ENCODE peak calls at places on chromosomes 12 and 14, in five cellular contexts. One of them, this sample, is unnamed. For H3K4me1, the result is how much of the 10 kb centered on the place peaks cover.

GRCh38 chr14:61860294-61860918 is 98.2 kb downstream of the SNAPC1 start:
- DNase-seq in sigmoid colon: no peak
- DNase-seq in aorta: no peak
- DNase-seq in CD4-positive, CD25-positive, alpha-beta regulatory T cell: peak
- DNase-seq in heart left ventricle: no peak
- DNase-seq in this sample: peak

GRCh38 chr14:58898655-58899316 is 261.0 kb downstream of the DACT1 start:
- DNase-seq in aorta: no peak
- DNase-seq in sigmoid colon: no peak
- DNase-seq in CD4-positive, CD25-positive, alpha-beta regulatory T cell: no peak
- DNase-seq in heart left ventricle: no peak
- DNase-seq in this sample: no peak

GRCh38 chr12:77099799-77100198 is 34.4 kb upstream of the E2F7 start:
- DNase-seq in aorta: no peak
- DNase-seq in sigmoid colon: no peak
- DNase-seq in CD4-positive, CD25-positive, alpha-beta regulatory T cell: no peak
- DNase-seq in heart left ventricle: no peak
- DNase-seq in this sample: no peak

GRCh38 chr12:63867026-63867425 is 22.5 kb downstream of the SRGAP1 start:
- DNase-seq in CD4-positive, CD25-positive, alpha-beta regulatory T cell: no peak
- DNase-seq in heart left ventricle: no peak
- DNase-seq in aorta: no peak
- DNase-seq in sigmoid colon: no peak
- DNase-seq in this sample: no peak

GRCh38 chr12:69655616-69656336 is 43.3 kb downstream of the BEST3 start:
- DNase-seq in CD4-positive, CD25-positive, alpha-beta regulatory T cell: no peak
- DNase-seq in aorta: no peak
- DNase-seq in heart left ventricle: no peak
- DNase-seq in sigmoid colon: no peak
- DNase-seq in this sample: no peak

GRCh38 chr12:16618256-16618655 is 12.3 kb upstream of the LMO3 start:
- DNase-seq in aorta: no peak
- DNase-seq in heart left ventricle: no peak
- DNase-seq in sigmoid colon: no peak
- DNase-seq in CD4-positive, CD25-positive, alpha-beta regulatory T cell: no peak
- DNase-seq in this sample: no peak

GRCh38 chr14:58864751-58865519 is 227.2 kb downstream of the DACT1 start:
- DNase-seq in CD4-positive, CD25-positive, alpha-beta regulatory T cell: no peak
- DNase-seq in aorta: no peak
- DNase-seq in heart left ventricle: no peak
- DNase-seq in sigmoid colon: no peak
- DNase-seq in this sample: no peak

GRCh38 chr12:53378705-53379388 is 1.1 kb upstream of the SP1 start:
- DNase-seq in CD4-positive, CD25-positive, alpha-beta regulatory T cell: peak
- DNase-seq in aorta: no peak
- DNase-seq in heart left ventricle: no peak
- DNase-seq in sigmoid colon: no peak
- DNase-seq in this sample: no peak

GRCh38 chr14:34593740-34594375 is 36.1 kb downstream of the SNX6 start:
- DNase-seq in aorta: peak
- DNase-seq in heart left ventricle: no peak
- DNase-seq in sigmoid colon: no peak
- DNase-seq in CD4-positive, CD25-positive, alpha-beta regulatory T cell: no peak
- DNase-seq in this sample: no peak

GRCh38 chr14:59347511-59347900 is 117.7 kb downstream of the GPR135 start:
- DNase-seq in sigmoid colon: no peak
- DNase-seq in CD4-positive, CD25-positive, alpha-beta regulatory T cell: no peak
- DNase-seq in heart left ventricle: no peak
- DNase-seq in aorta: no peak
- DNase-seq in this sample: no peak

GRCh38 chr12:2752676-2753371 is 41.9 kb upstream of the FKBP4 start:
- DNase-seq in heart left ventricle: peak
- DNase-seq in sigmoid colon: peak
- DNase-seq in CD4-positive, CD25-positive, alpha-beta regulatory T cell: peak
- DNase-seq in aorta: peak
- DNase-seq in this sample: peak

GRCh38 chr12:2754208-2754607 is 40.6 kb upstream of the FKBP4 start:
- DNase-seq in CD4-positive, CD25-positive, alpha-beta regulatory T cell: no peak
- DNase-seq in sigmoid colon: no peak
- DNase-seq in aorta: no peak
- DNase-seq in heart left ventricle: no peak
- DNase-seq in this sample: no peak

GRCh38 chr12:2751230-2751629 is 43.5 kb upstream of the FKBP4 start:
- DNase-seq in aorta: no peak
- DNase-seq in CD4-positive, CD25-positive, alpha-beta regulatory T cell: no peak
- DNase-seq in sigmoid colon: no peak
- DNase-seq in heart left ventricle: no peak
- DNase-seq in this sample: no peak

GRCh38 chr12:2751686-2752085 is 43.1 kb upstream of the FKBP4 start:
- DNase-seq in CD4-positive, CD25-positive, alpha-beta regulatory T cell: no peak
- DNase-seq in sigmoid colon: no peak
- DNase-seq in heart left ventricle: no peak
- DNase-seq in aorta: no peak
- DNase-seq in this sample: no peak

DNA sequence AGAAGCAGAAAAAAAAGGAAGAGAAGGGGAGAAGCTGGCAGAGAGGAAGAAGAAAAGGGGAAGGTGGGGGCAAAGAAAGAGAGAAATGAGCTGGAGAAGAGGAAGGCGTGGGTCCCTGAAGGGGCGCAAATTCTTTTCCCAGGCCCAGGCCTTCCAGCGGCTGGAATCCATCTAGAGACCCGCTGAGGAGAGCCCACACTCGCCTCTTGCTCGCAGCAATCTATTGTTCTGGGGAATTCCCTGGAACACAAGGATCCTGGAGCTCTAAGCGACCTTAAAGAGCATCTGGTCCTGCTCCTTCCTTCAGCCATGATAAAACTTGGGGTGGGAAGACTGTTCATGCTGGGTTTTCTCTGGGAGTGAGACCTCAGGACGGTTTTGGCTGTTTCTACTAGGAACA is 41.2 kb upstream of the FKBP4 start:
- DNase-seq in CD4-positive, CD25-positive, alpha-beta regulatory T cell: no peak
- DNase-seq in aorta: no peak
- DNase-seq in heart left ventricle: no peak
- DNase-seq in sigmoid colon: no peak
- DNase-seq in this sample: no peak
- H3K4me3 ChIP-seq in CD4-positive, CD25-positive, alpha-beta regulatory T cell: no peak
- H3K4me3 ChIP-seq in aorta: no peak
- H3K4me3 ChIP-seq in heart left ventricle: no peak
- H3K4me3 ChIP-seq in sigmoid colon: no peak
- H3K4me3 ChIP-seq in this sample: no peak

GRCh38 chr12:3195337-3195736 is 118.2 kb downstream of the TSPAN9 start:
- DNase-seq in CD4-positive, CD25-positive, alpha-beta regulatory T cell: no peak
- DNase-seq in sigmoid colon: no peak
- DNase-seq in aorta: no peak
- DNase-seq in heart left ventricle: no peak
- DNase-seq in this sample: no peak

GRCh38 chr12:3197131-3197818 is 120.1 kb downstream of the TSPAN9 start:
- DNase-seq in CD4-positive, CD25-positive, alpha-beta regulatory T cell: no peak
- DNase-seq in heart left ventricle: no peak
- DNase-seq in sigmoid colon: no peak
- DNase-seq in aorta: no peak
- DNase-seq in this sample: no peak

GRCh38 chr12:3196488-3196887 is 119.3 kb downstream of the TSPAN9 start:
- DNase-seq in sigmoid colon: no peak
- DNase-seq in aorta: no peak
- DNase-seq in CD4-positive, CD25-positive, alpha-beta regulatory T cell: no peak
- DNase-seq in heart left ventricle: no peak
- DNase-seq in this sample: no peak

GRCh38 chr12:3193755-3194154 is 116.6 kb downstream of the TSPAN9 start:
- DNase-seq in heart left ventricle: no peak
- DNase-seq in CD4-positive, CD25-positive, alpha-beta regulatory T cell: no peak
- DNase-seq in aorta: no peak
- DNase-seq in sigmoid colon: no peak
- DNase-seq in this sample: no peak

DNA sequence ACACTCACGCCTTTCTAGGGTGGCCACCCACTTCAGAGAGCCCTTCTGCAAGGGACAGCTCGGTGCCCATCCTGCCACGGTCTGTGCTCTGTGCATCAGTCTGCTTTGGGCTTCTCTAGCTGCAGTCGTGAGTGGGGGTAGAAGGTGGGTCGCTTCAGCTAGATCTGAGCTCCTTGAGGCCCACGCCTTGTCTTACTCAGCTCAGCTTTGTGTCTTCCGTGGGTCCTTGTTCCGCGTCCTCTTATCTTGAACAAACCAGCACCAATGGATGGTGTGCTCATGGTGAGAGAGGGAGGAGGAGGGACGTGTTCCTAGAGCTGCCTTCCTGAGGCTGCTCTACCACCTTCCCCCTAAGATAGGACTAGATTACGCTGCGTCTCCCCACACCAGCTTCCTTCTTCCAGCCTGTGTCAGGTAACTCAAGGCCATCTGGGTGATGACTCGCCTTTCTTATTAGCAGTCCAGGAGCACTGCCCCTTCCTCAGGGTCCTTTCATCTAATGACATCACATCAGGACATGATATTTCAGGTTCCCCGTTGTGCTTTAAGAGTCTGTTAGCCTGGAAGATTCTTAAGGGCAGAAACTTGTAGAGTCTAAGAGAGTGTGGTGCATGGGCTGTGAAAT is 118.8 kb downstream of the TSPAN9 start:
- DNase-seq in sigmoid colon: no peak
- DNase-seq in heart left ventricle: no peak
- DNase-seq in aorta: no peak
- DNase-seq in CD4-positive, CD25-positive, alpha-beta regulatory T cell: no peak
- DNase-seq in this sample: no peak
- H3K27ac ChIP-seq in sigmoid colon: no peak
- H3K27ac ChIP-seq in heart left ventricle: no peak
- H3K27ac ChIP-seq in aorta: no peak
- H3K27ac ChIP-seq in CD4-positive, CD25-positive, alpha-beta regulatory T cell: no peak
- H3K27ac ChIP-seq in this sample: no peak

DNA sequence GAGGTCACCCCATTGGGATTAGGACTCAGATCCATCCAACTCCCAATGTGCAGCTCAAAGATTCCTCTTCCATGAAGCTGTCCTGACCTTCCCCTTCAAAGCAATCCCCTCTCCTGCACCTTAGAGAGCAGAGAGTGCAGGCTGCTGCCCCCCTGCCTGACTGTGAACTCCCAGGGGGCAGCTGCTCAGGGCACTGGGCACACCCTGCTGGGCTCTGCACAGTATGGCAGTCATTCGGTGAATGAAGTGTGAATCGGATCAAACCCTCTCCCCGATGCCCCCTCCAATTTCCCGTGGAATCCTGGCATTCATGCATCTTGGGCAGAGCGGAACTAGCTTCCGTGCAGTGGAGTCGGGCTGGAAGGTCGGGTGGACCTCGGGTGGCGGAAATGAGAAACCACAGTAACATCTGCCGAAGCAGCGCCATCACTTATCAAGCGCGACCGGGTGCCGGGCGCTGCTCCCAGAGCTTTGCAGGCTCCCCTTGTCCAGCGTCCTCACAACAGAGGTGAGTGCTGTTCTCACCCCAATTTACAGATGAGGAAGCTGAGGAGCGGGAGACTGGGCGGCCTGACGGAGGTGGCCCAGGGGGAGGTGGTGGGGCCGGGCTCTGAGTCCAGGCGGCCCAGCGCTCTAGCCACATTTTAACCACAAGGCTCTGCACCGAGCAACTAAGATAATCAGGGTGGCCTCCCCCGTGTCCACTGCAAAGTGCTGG is 14.7 kb downstream of the GALNT9 start:
- DNase-seq in aorta: no peak
- DNase-seq in sigmoid colon: peak
- DNase-seq in heart left ventricle: no peak
- DNase-seq in CD4-positive, CD25-positive, alpha-beta regulatory T cell: no peak
- DNase-seq in this sample: no peak
- H3K4me1 ChIP-seq in aorta: under half
- H3K4me1 ChIP-seq in sigmoid colon: under half
- H3K4me1 ChIP-seq in heart left ventricle: under half
- H3K4me1 ChIP-seq in CD4-positive, CD25-positive, alpha-beta regulatory T cell: under half
- H3K4me1 ChIP-seq in this sample: under half

DNA sequence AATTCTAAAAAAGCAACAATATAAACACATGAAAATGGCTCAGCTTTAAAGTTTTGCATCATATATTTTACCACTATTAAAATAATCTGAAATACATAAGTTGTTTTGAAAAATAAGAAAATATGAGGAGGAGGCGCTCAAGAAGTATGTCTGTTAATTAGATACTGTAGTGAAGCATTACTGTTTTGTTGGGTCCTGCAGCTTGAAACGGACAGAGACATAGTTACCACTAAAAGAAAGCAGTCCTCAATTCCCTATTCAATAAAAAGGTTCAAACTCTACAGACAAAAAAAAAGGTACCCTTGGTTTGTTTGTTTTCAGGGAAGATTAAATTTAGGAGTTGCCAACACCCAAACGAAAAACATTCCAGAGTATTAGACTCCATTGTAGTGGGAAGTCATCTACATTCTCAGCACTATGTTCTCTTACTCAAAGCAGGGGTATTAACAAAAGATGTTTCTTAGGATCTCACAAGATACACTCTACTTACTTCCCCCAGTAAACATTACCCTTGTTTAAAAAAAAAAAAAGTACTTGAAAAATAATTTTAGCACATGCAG is 3.0 kb downstream of the PAWR start:
- DNase-seq in heart left ventricle: no peak
- DNase-seq in sigmoid colon: no peak
- DNase-seq in aorta: no peak
- DNase-seq in CD4-positive, CD25-positive, alpha-beta regulatory T cell: no peak
- DNase-seq in this sample: no peak
- H3K4me3 ChIP-seq in heart left ventricle: peak
- H3K4me3 ChIP-seq in sigmoid colon: no peak
- H3K4me3 ChIP-seq in aorta: peak
- H3K4me3 ChIP-seq in CD4-positive, CD25-positive, alpha-beta regulatory T cell: no peak
- H3K4me3 ChIP-seq in this sample: peak

GRCh38 chr12:27861428-27862167 is 81.6 kb upstream of the MANSC4 start:
- DNase-seq in heart left ventricle: peak
- DNase-seq in CD4-positive, CD25-positive, alpha-beta regulatory T cell: peak
- DNase-seq in aorta: no peak
- DNase-seq in sigmoid colon: peak
- DNase-seq in this sample: peak
- H3K27ac ChIP-seq in heart left ventricle: peak
- H3K27ac ChIP-seq in CD4-positive, CD25-positive, alpha-beta regulatory T cell: no peak
- H3K27ac ChIP-seq in aorta: no peak
- H3K27ac ChIP-seq in sigmoid colon: no peak
- H3K27ac ChIP-seq in this sample: peak

GRCh38 chr14:28701733-28702132 is 64.9 kb upstream of the FOXG1 start:
- DNase-seq in CD4-positive, CD25-positive, alpha-beta regulatory T cell: no peak
- DNase-seq in aorta: no peak
- DNase-seq in heart left ventricle: no peak
- DNase-seq in sigmoid colon: no peak
- DNase-seq in this sample: no peak
- H3K4me1 ChIP-seq in CD4-positive, CD25-positive, alpha-beta regulatory T cell: under half
- H3K4me1 ChIP-seq in aorta: under half
- H3K4me1 ChIP-seq in heart left ventricle: under half
- H3K4me1 ChIP-seq in sigmoid colon: under half
- H3K4me1 ChIP-seq in this sample: under half

This sample was measured in left ventricle myocardium inferior.